ENCODE peak calls at places on chromosomes 4 and X, in five cellular contexts. W, M, Q, L and T are unnamed samples.

GRCh38 chrX:111444881-111445280 is 32.9 kb upstream of the DCX start:
- DNase-seq in W (no peak), M (no peak), Q (no peak), L (no peak), T (peak)

GRCh38 chr4:51895816-51896408 is 53.0 kb downstream of the DCUN1D4 start:
- DNase-seq in W (peak), M (peak), Q (peak), L (peak), T (peak)

GRCh38 chrX:134172588-134173259 is 64.3 kb upstream of the CCDC160 start:
- DNase-seq in W (peak), M (no peak), Q (peak), L (no peak), T (no peak)

GRCh38 chr4:162239992-162240769 is 76.4 kb upstream of the FSTL5 start:
- DNase-seq in W (no peak), M (no peak), Q (no peak), L (no peak), T (no peak)

GRCh38 chr4:73831569-73831968 is 4.9 kb upstream of the CXCL6 start:
- DNase-seq in W (no peak), M (no peak), Q (no peak), L (no peak), T (no peak)

GRCh38 chr4:2266181-2266580 is 4.3 kb upstream of the MXD4 start:
- DNase-seq in W (no peak), M (no peak), Q (no peak), L (peak), T (no peak)

GRCh38 chrX:29662101-29662500 is 553.3 kb upstream of the MAGEB2 start:
- DNase-seq in W (no peak), M (peak), Q (no peak), L (no peak), T (peak)

GRCh38 chr4:985123-985830 is 1.6 kb upstream of the IDUA start:
- DNase-seq in W (peak), M (no peak), Q (peak), L (peak), T (peak)

GRCh38 chr4:174764105-174764729 is 64.8 kb downstream of the GLRA3 start:
- DNase-seq in W (peak), M (no peak), Q (peak), L (peak), T (peak)

GRCh38 chr4:5654791-5655190 is 53.6 kb downstream of the EVC2 start:
- DNase-seq in W (no peak), M (no peak), Q (no peak), L (no peak), T (no peak)

GRCh38 chr4:152408514-152409327 is 127.2 kb downstream of the FBXW7 start:
- DNase-seq in W (no peak), M (peak), Q (peak), L (peak), T (peak)

GRCh38 chr4:91936301-91936700 is 367.5 kb upstream of the GRID2 start:
- DNase-seq in W (no peak), M (no peak), Q (no peak), L (no peak), T (peak)

GRCh38 chr4:99587803-99588202 is 13.2 kb downstream of the MTTP start:
- DNase-seq in W (no peak), M (no peak), Q (no peak), L (no peak), T (no peak)

GRCh38 chr4:76197001-76197743 is 16.5 kb downstream of the SCARB2 start:
- DNase-seq in W (no peak), M (peak), Q (no peak), L (no peak), T (no peak)

GRCh38 chrX:95346854-95347253 is 1337.8 kb upstream of the DIAPH2 start:
- DNase-seq in W (no peak), M (no peak), Q (no peak), L (no peak), T (peak)

GRCh38 chr4:1522606-1523005 is 116.4 kb upstream of the NKX1-1 start:
- DNase-seq in W (no peak), M (no peak), Q (no peak), L (no peak), T (no peak)

GRCh38 chr4:119559044-119559647 is 69.5 kb downstream of the PDE5A start:
- DNase-seq in W (no peak), M (no peak), Q (peak), L (no peak), T (peak)
- TF ChIP-seq CTCF in W (peak), M (peak), Q (peak), L (no peak), T (peak)

DNA sequence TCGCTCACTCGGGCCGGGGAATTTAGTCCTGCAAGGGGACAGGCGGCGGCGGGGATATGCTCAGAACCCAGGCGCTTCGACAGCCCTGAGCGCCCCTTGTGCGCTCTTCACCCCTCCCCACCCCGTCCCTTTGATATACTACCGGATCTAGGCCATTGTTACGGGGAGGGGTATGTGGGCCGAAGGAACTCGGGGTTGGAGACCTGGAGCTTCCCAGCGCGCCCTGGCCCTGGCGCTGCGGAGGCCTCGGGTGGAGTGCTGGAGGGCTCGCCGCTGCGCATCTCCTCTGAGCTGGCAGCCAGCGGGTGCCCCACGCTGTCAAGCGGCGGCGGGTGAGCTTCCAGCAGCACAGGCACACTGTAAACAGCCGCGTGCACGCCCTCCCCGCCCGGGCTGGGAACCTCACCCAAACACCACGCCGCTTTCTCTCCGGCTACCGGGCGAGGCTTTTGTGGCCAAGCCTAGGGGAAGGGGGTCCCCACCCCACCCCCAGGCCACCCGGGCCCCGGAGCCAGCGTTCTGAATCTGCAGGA is 54.5 kb upstream of the BCOR start:
- DNase-seq in W (no peak), M (no peak), Q (peak), L (peak), T (no peak)
- H3K4me3 ChIP-seq in W (no peak), M (peak), Q (peak), L (no peak), T (peak)

DNA sequence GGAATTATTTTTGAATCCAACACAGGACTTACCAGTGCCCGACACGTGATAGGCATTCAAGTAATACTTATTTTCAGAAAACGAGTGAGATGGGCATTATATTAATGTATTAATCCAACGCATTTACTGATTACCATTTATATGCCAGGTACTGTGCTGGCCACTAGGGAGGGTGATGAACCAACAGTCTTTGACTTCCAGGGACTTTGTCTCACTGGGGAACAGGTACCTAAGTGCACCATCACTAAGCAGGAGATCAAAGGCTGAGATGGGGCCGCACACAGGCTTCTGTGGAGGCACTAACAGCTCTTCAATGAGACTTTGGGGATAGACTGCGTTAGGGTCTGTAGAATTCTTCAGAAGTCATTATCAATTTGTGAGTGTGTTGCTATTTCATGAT is 5.7 kb upstream of the TADA2B start:
- DNase-seq in W (no peak), M (no peak), Q (no peak), L (no peak), T (no peak)
- TF ChIP-seq CTCF in W (peak), M (peak), Q (peak), L (no peak), T (peak)

DNA sequence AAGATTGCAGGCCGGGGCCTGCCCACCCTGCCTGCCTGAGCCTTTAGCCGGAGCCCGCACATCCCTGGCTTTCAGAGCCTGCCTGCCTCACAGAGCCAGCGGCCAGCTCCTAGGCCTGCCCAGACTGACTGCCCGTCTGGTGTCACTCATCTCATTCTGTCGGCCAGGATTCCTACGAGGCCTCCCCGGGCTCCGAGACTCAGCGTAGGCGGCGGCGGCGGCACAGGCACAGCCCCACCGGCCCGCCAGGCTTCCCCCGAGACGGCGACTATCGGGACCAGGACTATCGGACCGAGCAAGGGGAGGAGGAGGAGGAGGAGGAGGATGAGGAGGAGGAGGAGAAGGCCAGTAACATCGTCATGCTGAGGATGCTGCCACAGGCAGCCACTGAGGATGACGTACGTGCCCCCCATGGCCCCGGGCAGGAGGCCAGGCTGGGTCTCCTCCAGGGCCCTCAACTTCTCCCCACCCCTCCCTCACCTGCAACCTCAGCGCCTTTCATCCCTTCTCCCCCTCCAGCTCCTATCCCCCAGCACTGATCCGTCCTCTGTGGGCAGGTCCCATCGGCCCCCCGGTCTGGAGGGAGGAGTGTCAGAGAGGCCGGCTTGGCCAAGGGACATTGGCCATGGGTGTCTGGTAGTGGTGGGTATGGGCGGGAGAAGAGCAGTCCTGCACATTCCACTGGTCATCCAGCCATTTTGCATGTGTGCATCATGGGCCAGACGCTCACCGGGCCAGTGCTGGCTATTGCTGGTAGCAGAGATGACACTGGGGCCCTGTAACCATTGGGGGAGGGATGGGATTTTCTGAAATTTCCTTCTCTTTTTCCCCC is 22.6 kb upstream of the UBA1 start:
- DNase-seq in W (no peak), M (no peak), Q (no peak), L (no peak), T (no peak)
- H3K4me3 ChIP-seq in W (no peak), M (no peak), Q (no peak), L (no peak), T (no peak)

GRCh38 chrX:74535211-74535621 is 79.2 kb downstream of the RLIM start:
- DNase-seq in W (no peak), M (peak), Q (peak), L (peak), T (peak)
- TF ChIP-seq CTCF in W (peak), M (peak), Q (peak), L (no peak), T (peak)

DNA sequence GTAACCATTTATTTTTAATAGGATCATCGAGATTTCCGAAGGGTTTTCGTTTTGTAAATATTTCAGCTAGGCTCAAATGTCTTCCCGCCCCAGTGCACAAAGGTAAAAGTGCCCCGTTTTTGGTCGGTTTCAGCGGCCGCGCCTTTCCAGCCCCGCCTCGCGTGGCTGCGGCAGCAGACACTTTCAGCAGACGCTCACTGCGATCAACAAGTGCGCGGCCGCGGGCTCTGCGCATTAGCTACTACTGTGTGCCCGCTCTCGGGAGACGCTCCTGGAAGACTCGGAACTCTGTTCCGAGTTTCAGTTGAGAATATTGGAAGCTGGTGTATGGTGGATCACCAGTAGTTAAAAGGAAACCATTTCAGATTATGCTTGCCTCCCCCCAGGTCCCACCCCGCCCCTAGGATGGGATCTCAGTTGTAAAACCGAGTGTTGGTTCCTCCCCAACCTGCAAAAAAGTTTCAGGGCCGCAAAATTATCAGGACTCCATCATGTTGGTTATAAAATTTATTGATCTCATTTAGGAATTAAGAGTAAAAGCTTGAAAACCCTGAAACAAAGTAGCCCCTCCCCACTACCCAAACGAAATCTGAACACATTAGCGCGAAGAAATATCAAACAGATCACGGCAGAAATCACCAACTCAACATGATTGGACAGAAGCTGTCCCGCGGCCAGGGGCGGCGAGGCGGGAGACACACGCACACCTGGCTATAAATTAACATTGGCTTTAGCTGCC is 2.2 kb downstream of the SOX3 start:
- DNase-seq in W (no peak), M (no peak), Q (peak), L (no peak), T (no peak)
- H3K4me3 ChIP-seq in W (no peak), M (no peak), Q (peak), L (no peak), T (no peak)

GRCh38 chr4:15971068-15971801 is 8.3 kb upstream of the FGFBP2 start:
- DNase-seq in W (no peak), M (no peak), Q (no peak), L (no peak), T (no peak)

GRCh38 chr4:15976456-15977096 is 13.6 kb upstream of the FGFBP2 start:
- DNase-seq in W (no peak), M (no peak), Q (peak), L (no peak), T (no peak)
- TF ChIP-seq CTCF in W (peak), M (peak), Q (no peak), L (no peak), T (no peak)

DNA sequence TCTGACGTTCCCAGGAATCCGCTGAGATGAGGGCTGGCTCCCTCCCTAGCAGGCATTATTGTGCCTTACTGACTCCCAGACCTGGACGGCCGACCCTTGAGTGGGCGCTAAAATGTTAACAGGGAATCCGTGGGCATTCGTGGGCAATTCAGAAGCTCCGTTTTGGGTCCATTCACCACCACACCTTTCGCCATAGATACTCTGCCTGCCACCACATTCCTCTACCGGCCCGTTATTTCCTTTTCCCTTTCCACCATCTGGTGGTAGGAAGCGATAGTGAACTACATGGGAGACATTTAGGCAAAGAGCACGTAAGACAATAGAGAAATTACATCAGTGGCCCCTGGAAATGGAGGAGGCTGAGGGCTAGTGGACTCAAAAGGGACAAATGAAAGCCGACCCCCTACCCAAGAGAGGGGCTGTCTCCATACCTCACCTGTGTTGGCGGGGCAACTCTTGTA is 1.0 kb upstream of the SH3KBP1 start:
- DNase-seq in W (no peak), M (peak), Q (peak), L (peak), T (peak)
- H3K4me3 ChIP-seq in W (peak), M (peak), Q (peak), L (no peak), T (peak)

GRCh38 chr4:151202851-151203455 is 74.0 kb upstream of the PRSS48 start:
- DNase-seq in W (no peak), M (peak), Q (no peak), L (no peak), T (no peak)

GRCh38 chr4:151198748-151199147 is 78.2 kb upstream of the PRSS48 start:
- DNase-seq in W (no peak), M (no peak), Q (no peak), L (no peak), T (no peak)

GRCh38 chr4:151197258-151197657 is 79.7 kb upstream of the PRSS48 start:
- DNase-seq in W (no peak), M (no peak), Q (no peak), L (no peak), T (peak)

GRCh38 chr4:151202381-151202780 is 74.6 kb upstream of the PRSS48 start:
- DNase-seq in W (no peak), M (no peak), Q (no peak), L (no peak), T (no peak)

GRCh38 chr4:151199496-151200190 is 77.3 kb upstream of the PRSS48 start:
- DNase-seq in W (no peak), M (no peak), Q (peak), L (no peak), T (no peak)
- TF ChIP-seq CTCF in W (no peak), M (no peak), Q (no peak), L (no peak), T (no peak)